ENCODE peak calls at places on chromosomes 11 and 22, in seven cellular contexts. L is PC-9, B is GM23248, I is hepatocyte, Z is HCT116, C is GM23338, E is PC-3. X is an unnamed sample.

GRCh38 chr11:112605093-112605666 is 344.5 kb upstream of the PLET1 start:
- DNase-seq in L (no peak), B (peak; percentile 64), I (no peak), Z (no peak), C (no peak), E (no peak), X (no peak)

GRCh38 chr22:50047346-50047745 is 10.8 kb downstream of the TTLL8 start:
- DNase-seq in L (no peak), B (no peak), I (no peak), Z (no peak), C (no peak), E (no peak), X (no peak)

GRCh38 chr11:33988586-33989370 is 62.8 kb upstream of the CAPRIN1 start:
- DNase-seq in L (no peak), B (no peak), I (no peak), Z (no peak), C (no peak), E (no peak), X (no peak)

GRCh38 chr11:44505591-44506054 is 59.8 kb upstream of the CD82 start:
- DNase-seq in L (no peak), B (peak; percentile 72), I (no peak), Z (no peak), C (no peak), E (peak; percentile 34), X (no peak)

GRCh38 chr11:92304271-92304670 is 79.7 kb downstream of the FAT3 start:
- DNase-seq in L (no peak), B (peak; percentile 20), I (no peak), Z (no peak), C (no peak), E (no peak), X (no peak)

GRCh38 chr11:86745571-86745970 is 54.8 kb upstream of the PRSS23 start:
- DNase-seq in L (no peak), B (peak; percentile 43), I (no peak), Z (no peak), C (no peak), E (peak; percentile 24), X (no peak)

GRCh38 chr11:30131535-30131934 is 99.3 kb upstream of the FSHB start:
- DNase-seq in L (no peak), B (peak; percentile 38), I (peak; percentile 62), Z (no peak), C (no peak), E (no peak), X (no peak)

GRCh38 chr11:86440305-86440716 is 65.6 kb downstream of the CCDC81 start:
- DNase-seq in L (no peak), B (peak; percentile 84), I (no peak), Z (no peak), C (no peak), E (no peak), X (no peak)

GRCh38 chr11:62500066-62501035 is 46.3 kb downstream of the AHNAK start:
- DNase-seq in L (peak; percentile 74), B (no peak), I (peak; percentile 42), Z (peak; percentile 88), C (peak; percentile 71), E (peak; percentile 76), X (no peak)

GRCh38 chr11:27839226-27839913 is 139.1 kb upstream of the BDNF start:
- DNase-seq in L (no peak), B (peak; percentile 48), I (no peak), Z (no peak), C (peak; percentile 52), E (peak; percentile 52), X (peak; percentile 18)

GRCh38 chr11:118434123-118434552 is 2.2 kb upstream of the KMT2A start:
- DNase-seq in L (no peak), B (peak; percentile 59), I (no peak), Z (no peak), C (peak; percentile 17), E (no peak), X (peak; percentile 85)

GRCh38 chr11:11742486-11742885 is 99.3 kb upstream of the USP47 start:
- DNase-seq in L (no peak), B (no peak), I (no peak), Z (no peak), C (no peak), E (no peak), X (no peak)

GRCh38 chr11:74839445-74839844 is 90.8 kb downstream of the RNF169 start:
- DNase-seq in L (no peak), B (no peak), I (no peak), Z (no peak), C (no peak), E (no peak), X (no peak)

GRCh38 chr11:64654958-64655541 is 64.0 kb downstream of the SLC22A12 start:
- DNase-seq in L (no peak), B (no peak), I (no peak), Z (no peak), C (no peak), E (no peak), X (peak; percentile 65)

GRCh38 chr11:27926469-27926868 is 181.5 kb downstream of the KIF18A start:
- DNase-seq in L (no peak), B (no peak), I (no peak), Z (no peak), C (no peak), E (no peak), X (no peak)

GRCh38 chr22:47049078-47049609 is 286.7 kb downstream of the TBC1D22A start:
- DNase-seq in L (no peak), B (no peak), I (no peak), Z (no peak), C (no peak), E (no peak), X (no peak)

GRCh38 chr11:76186776-76187279 is 19.5 kb downstream of the WNT11 start:
- DNase-seq in L (no peak), B (no peak), I (no peak), Z (no peak), C (no peak), E (no peak), X (no peak)

GRCh38 chr22:46674367-46674781 is 54.2 kb downstream of the GRAMD4 start:
- DNase-seq in L (no peak), B (no peak), I (no peak), Z (no peak), C (no peak), E (no peak), X (peak; percentile 86)

GRCh38 chr11:75280770-75281468 is 40.3 kb downstream of the TPBGL start:
- DNase-seq in L (no peak), B (no peak), I (no peak), Z (no peak), C (no peak), E (no peak), X (no peak)

GRCh38 chr11:11288972-11289616 is 64.0 kb downstream of the CSNK2A3 start:
- DNase-seq in L (no peak), B (no peak), I (no peak), Z (no peak), C (no peak), E (no peak), X (no peak)

GRCh38 chr22:50471197-50471847 is 3.5 kb downstream of the SBF1 start:
- DNase-seq in L (no peak), B (no peak), I (no peak), Z (no peak), C (no peak), E (no peak), X (no peak)

GRCh38 chr11:61098778-61099177 is 3.5 kb upstream of the CD5 start:
- DNase-seq in L (no peak), B (no peak), I (no peak), Z (no peak), C (no peak), E (no peak), X (no peak)

GRCh38 chr11:61092280-61092766 is 10.0 kb upstream of the CD5 start:
- DNase-seq in L (no peak), B (no peak), I (no peak), Z (no peak), C (no peak), E (no peak), X (no peak)

GRCh38 chr11:61092908-61093763 is 9.2 kb upstream of the CD5 start:
- DNase-seq in L (no peak), B (no peak), I (no peak), Z (no peak), C (no peak), E (no peak), X (no peak)

GRCh38 chr11:61091373-61092279 is 10.7 kb upstream of the CD5 start:
- DNase-seq in L (peak; percentile 20), B (peak; percentile 47), I (no peak), Z (no peak), C (no peak), E (no peak), X (no peak)

DNA sequence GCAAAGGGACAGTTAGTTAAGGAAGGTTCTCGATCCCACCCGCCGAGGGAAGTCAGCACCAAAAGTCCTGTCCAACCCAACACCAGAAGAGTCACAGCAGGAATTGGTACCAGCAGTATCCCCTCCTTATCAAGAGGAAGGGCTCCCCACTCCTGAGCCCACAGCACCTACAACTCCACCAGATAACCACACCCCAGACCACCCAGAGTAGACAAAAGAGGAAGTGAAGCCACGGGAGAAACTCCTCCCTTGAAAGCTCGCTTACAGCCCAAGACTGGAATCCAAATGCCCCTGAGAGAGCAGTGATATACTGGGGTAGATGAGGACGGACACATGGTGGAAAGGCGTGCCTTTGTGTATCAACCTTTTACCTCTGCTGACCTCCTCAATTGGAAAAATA is 7.3 kb upstream of the CD5 start:
- DNase-seq in L (no peak), B (no peak), I (no peak), Z (no peak), C (no peak), E (no peak), X (peak; percentile 51)
- H2AFZ ChIP-seq in L (no peak overlapping the region), B (no peak overlapping the region), I (no peak overlapping the region), Z (no peak overlapping the region), C (no peak overlapping the region), E (no peak overlapping the region), X (no peak overlapping the region)

GRCh38 chr11:119681537-119681936 is 47.5 kb downstream of the NECTIN1 start:
- DNase-seq in L (no peak), B (peak; percentile 30), I (no peak), Z (no peak), C (no peak), E (no peak), X (no peak)
- H3K27ac ChIP-seq in L (peak overlapping the region; percentile 51), B (no peak overlapping the region), I (no peak overlapping the region), Z (no peak overlapping the region), C (no peak overlapping the region), E (no peak overlapping the region), X (no peak overlapping the region)

DNA sequence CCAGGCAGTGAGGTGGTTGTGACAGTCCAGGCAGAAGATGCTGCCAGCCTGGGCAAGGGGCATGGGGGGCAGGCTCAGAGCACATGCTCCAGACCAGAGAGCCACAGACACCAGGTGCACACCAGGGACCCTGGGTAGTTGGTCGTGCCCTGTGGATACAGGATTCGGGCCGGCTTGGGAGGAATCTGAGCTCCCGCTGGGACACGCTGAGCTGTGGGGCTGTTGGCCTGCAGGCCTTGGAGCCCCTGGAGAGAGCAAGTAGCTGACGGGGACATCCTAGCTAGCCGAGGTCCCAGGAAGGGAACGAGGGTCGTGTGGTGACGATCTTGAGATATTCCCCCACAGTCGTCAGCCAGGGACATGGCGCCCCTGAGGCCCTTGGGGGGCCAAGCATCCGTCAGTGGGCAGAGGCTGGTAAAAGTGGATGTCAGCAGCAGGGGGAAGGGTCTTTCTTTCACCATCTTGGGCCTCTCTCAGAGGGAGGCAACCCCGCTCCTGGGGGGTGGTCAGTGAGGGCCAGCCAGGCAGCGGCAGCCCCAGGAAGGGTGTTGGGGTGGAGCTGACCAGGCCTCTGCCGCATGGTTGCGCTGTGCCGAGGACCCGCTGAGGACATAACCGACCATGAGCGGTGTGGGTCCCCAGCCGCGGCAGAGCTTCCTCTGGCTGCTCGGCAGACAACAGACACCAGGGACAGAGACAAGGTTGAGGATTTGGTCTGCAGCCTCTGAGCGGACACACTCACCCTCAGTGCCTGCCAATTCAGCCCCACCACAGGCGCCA is 44.0 kb downstream of the CDKN1C start:
- DNase-seq in L (no peak), B (no peak), I (no peak), Z (no peak), C (no peak), E (no peak), X (no peak)
- H3K9me2 ChIP-seq in L (no peaks in the 10 kb centered on the region), B (no peaks in the 10 kb centered on the region), I (no peaks in the 10 kb centered on the region), Z (no peaks in the 10 kb centered on the region), C (no peaks in the 10 kb centered on the region), E (no peaks in the 10 kb centered on the region), X (no peaks in the 10 kb centered on the region)

GRCh38 chr11:134639586-134640330 is 227.7 kb upstream of the B3GAT1 start:
- DNase-seq in L (peak; percentile 5), B (no peak), I (peak; percentile 23), Z (peak; percentile 71), C (no peak), E (no peak), X (no peak)
- H2AFZ ChIP-seq in L (no peak overlapping the region), B (no peak overlapping the region), I (no peak overlapping the region), Z (peak overlapping the region; percentile 38), C (peak overlapping the region; percentile 69), E (no peak overlapping the region), X (no peak overlapping the region)

X was measured in OCI-LY7.